ENCODE peak calls at places on chromosome 9, in seven cellular contexts. V is islet precursor cell, E is HepG2, Q is H7, C is ureter, T is fibroblast of lung, N is PC-9. P is an unnamed sample.

GRCh38 chr9:135480071-135480941 is 724 bp downstream of the PPP1R26 start:
- DNase-seq in T (peak; percentile 21), N (no peak), E (peak; percentile 38), Q (peak; percentile 84), V (peak; percentile 78), C (no peak), P (no peak)

GRCh38 chr9:93138171-93138764 is 4.2 kb upstream of the NINJ1 start:
- DNase-seq in C (no peak), E (no peak), N (no peak), T (no peak), Q (no peak), V (peak; percentile 47), P (no peak)

GRCh38 chr9:21974542-21975409 is 19.4 kb downstream of the CDKN2A start:
- DNase-seq in V (peak; percentile 80), Q (peak; percentile 93), T (no peak), C (no peak), E (no peak), N (peak; percentile 72), P (no peak)

GRCh38 chr9:133134419-133135190 is 13.6 kb upstream of the RALGDS start:
- DNase-seq in Q (no peak), E (no peak), N (no peak), T (no peak), C (no peak), V (no peak), P (no peak)

GRCh38 chr9:137007816-137008270 is 11.5 kb upstream of the CLIC3 start:
- DNase-seq in N (no peak), E (no peak), C (no peak), V (no peak), T (no peak), Q (no peak), P (no peak)

GRCh38 chr9:108142504-108143201 is 653.1 kb upstream of the KLF4 start:
- DNase-seq in V (peak; percentile 67), E (no peak), N (no peak), Q (no peak), T (peak; percentile 94), C (peak; percentile 88), P (no peak)

GRCh38 chr9:92232190-92232589 is 61.3 kb downstream of the IARS1 start:
- DNase-seq in C (no peak), Q (no peak), T (no peak), E (no peak), V (no peak), N (no peak), P (no peak)

GRCh38 chr9:32468740-32469139 is 57.3 kb downstream of the RIGI start:
- DNase-seq in V (no peak), Q (no peak), N (no peak), C (no peak), T (no peak), E (no peak), P (no peak)

GRCh38 chr9:76691761-76692313 is 72.4 kb upstream of the PCA3 start:
- DNase-seq in C (no peak), V (no peak), T (peak; percentile 28), E (no peak), N (no peak), Q (peak; percentile 33), P (peak; percentile 26)

GRCh38 chr9:4192450-4192849 is 107.4 kb downstream of the GLIS3 start:
- DNase-seq in N (no peak), V (no peak), E (no peak), T (no peak), C (no peak), Q (no peak), P (no peak)

GRCh38 chr9:35826071-35826701 is 2.3 kb downstream of the FAM221B start:
- DNase-seq in N (no peak), T (peak; percentile 83), C (no peak), V (no peak), Q (peak; percentile 73), E (peak; percentile 65), P (no peak)

GRCh38 chr9:121750715-121751623 is 99.5 kb downstream of the DAB2IP start:
- DNase-seq in Q (no peak), N (no peak), C (no peak), E (peak; percentile 93), V (peak; percentile 86), T (no peak), P (no peak)

GRCh38 chr9:124502711-124503702 is 4.2 kb downstream of the NR5A1 start:
- DNase-seq in Q (peak; percentile 86), E (no peak), C (no peak), V (no peak), N (no peak), T (no peak), P (no peak)

GRCh38 chr9:892123-892522 is 50.6 kb downstream of the DMRT1 start:
- DNase-seq in V (no peak), N (no peak), E (no peak), Q (peak; percentile 54), T (no peak), C (no peak), P (no peak)

GRCh38 chr9:91532325-91532724 is 108.7 kb upstream of the NFIL3 start:
- DNase-seq in E (no peak), T (no peak), N (no peak), C (no peak), V (no peak), Q (no peak), P (no peak)

GRCh38 chr9:134178394-134178780 is 14.0 kb upstream of the RNU6ATAC start:
- DNase-seq in C (no peak), T (no peak), V (peak; percentile 47), N (no peak), Q (no peak), E (no peak), P (no peak)

GRCh38 chr9:111916234-111916645 is 19.6 kb downstream of the UGCG start:
- DNase-seq in Q (no peak), E (no peak), C (no peak), N (no peak), T (no peak), V (no peak), P (no peak)

GRCh38 chr9:122346478-122347347 is 24.1 kb upstream of the PTGS1 start:
- DNase-seq in N (no peak), V (peak; percentile 66), Q (peak; percentile 86), T (no peak), C (no peak), E (peak; percentile 7), P (no peak)

GRCh38 chr9:116238225-116238624 is 84.6 kb downstream of the PAPPA start:
- DNase-seq in V (peak; percentile 65), Q (no peak), C (no peak), N (no peak), T (peak; percentile 83), E (no peak), P (no peak)

GRCh38 chr9:15982182-15982581 is 429.3 kb downstream of the CCDC171 start:
- DNase-seq in V (peak; percentile 68), E (no peak), Q (no peak), C (no peak), N (no peak), T (no peak), P (no peak)

GRCh38 chr9:840343-840742 is 1.2 kb upstream of the DMRT1 start:
- DNase-seq in V (no peak), T (no peak), C (no peak), N (no peak), E (no peak), Q (peak; percentile 80), P (no peak)

GRCh38 chr9:107744873-107745272 is 255.3 kb upstream of the KLF4 start:
- DNase-seq in C (no peak), E (no peak), Q (no peak), V (no peak), T (no peak), N (no peak), P (no peak)

GRCh38 chr9:113290052-113290607 is 13.0 kb downstream of the RNF183 start:
- DNase-seq in N (no peak), Q (no peak), C (no peak), V (no peak), E (no peak), T (no peak), P (no peak)

GRCh38 chr9:107674252-107674936 is 184.8 kb upstream of the KLF4 start:
- DNase-seq in E (no peak), C (no peak), V (no peak), T (no peak), Q (peak; percentile 42), N (no peak), P (no peak)

GRCh38 chr9:126298319-126298801 is 28.3 kb upstream of the MVB12B start:
- DNase-seq in T (no peak), V (peak; percentile 21), Q (peak; percentile 72), E (no peak), C (peak; percentile 32), N (no peak), P (no peak)

GRCh38 chr9:71223953-71224538 is 102.6 kb upstream of the TRPM3 start:
- DNase-seq in T (no peak), E (peak; percentile 7), N (no peak), Q (no peak), V (peak; percentile 73), C (no peak), P (no peak)

GRCh38 chr9:69178583-69179011 is 4.5 kb downstream of the TJP2 start:
- DNase-seq in C (no peak), Q (no peak), T (no peak), N (peak; percentile 98), E (peak; percentile 93), V (peak; percentile 67), P (no peak)

GRCh38 chr9:35236692-35237091 is 74.9 kb downstream of the UNC13B start:
- DNase-seq in V (no peak), Q (no peak), E (no peak), N (no peak), C (no peak), T (no peak), P (no peak)

GRCh38 chr9:78261403-78262001 is 25.6 kb downstream of the CEP78 start:
- DNase-seq in Q (peak; percentile 29), T (peak; percentile 76), E (peak; percentile 23), V (no peak), N (no peak), C (no peak), P (no peak)

GRCh38 chr9:22045423-22045822 is 36.3 kb upstream of the CDKN2B start:
- DNase-seq in N (no peak), E (no peak), T (no peak), V (no peak), C (no peak), Q (no peak), P (no peak)

GRCh38 chr9:112086627-112087026 is 88.5 kb downstream of the SUSD1 start:
- DNase-seq in C (no peak), Q (no peak), V (no peak), T (peak; percentile 44), N (peak; percentile 39), E (peak; percentile 7), P (no peak)